ENCODE peak calls at places on chromosomes 7 and 10, in six cellular contexts. P is activated naive CD4-positive, alpha-beta T cell treated with anti-CD3 and anti-CD28 coated beads, Interleukin-2, amount 50 U/mL, for 72 hours; I is effector memory CD8-positive, alpha-beta T cell; X is esophagus mucosa; Z is left lung; Y is activated naive CD8-positive, alpha-beta T cell treated with anti-CD3 and anti-CD28 coated beads, Interleukin-2, amount 50 U/mL, for 24 hours. K is an unnamed sample.
A peak's percentile ranks its signal among the peaks of the same experiment; 100 is the strongest.

GRCh38 chr7:113694149-113694548 is 224.7 kb downstream of the PPP1R3A start:
- ATAC-seq in P (no peak), I (no peak), X (no peak), Z (no peak), Y (no peak), K (no peak)

GRCh38 chr7:84009051-84009450 is 185.5 kb downstream of the SEMA3A start:
- ATAC-seq in P (no peak), I (no peak), X (no peak), Z (no peak), Y (no peak), K (no peak)

GRCh38 chr7:36188266-36188665 is 35.2 kb downstream of the EEPD1 start:
- ATAC-seq in P (peak; percentile 16), I (no peak), X (no peak), Z (no peak), Y (no peak), K (no peak)

GRCh38 chr10:59905066-59905734 is 1.2 kb downstream of the CCDC6 start:
- ATAC-seq in P (peak; percentile 75), I (peak; percentile 3), X (peak; percentile 6), Z (peak; percentile 21), Y (peak; percentile 71), K (peak; percentile 73)

GRCh38 chr7:44574286-44574872 is 671 bp upstream of the DDX56 start:
- ATAC-seq in P (no peak), I (no peak), X (no peak), Z (no peak), Y (no peak), K (no peak)

GRCh38 chr7:139426258-139427028 is 57.0 kb downstream of the KLRG2 start:
- ATAC-seq in P (no peak), I (no peak), X (no peak), Z (no peak), Y (no peak), K (no peak)

GRCh38 chr10:7967035-7967434 is 87.5 kb upstream of the GATA3 start:
- ATAC-seq in P (no peak), I (no peak), X (no peak), Z (no peak), Y (no peak), K (no peak)

GRCh38 chr10:118922226-118922625 is 107.3 kb upstream of the NANOS1 start:
- ATAC-seq in P (no peak), I (no peak), X (no peak), Z (no peak), Y (no peak), K (no peak)

GRCh38 chr10:117411440-117412428 is 36.5 kb upstream of the PDZD8 start:
- ATAC-seq in P (no peak), I (no peak), X (no peak), Z (no peak), Y (no peak), K (peak; percentile 35)

GRCh38 chr7:16590424-16590823 is 55.1 kb downstream of the ANKMY2 start:
- ATAC-seq in P (no peak), I (no peak), X (no peak), Z (no peak), Y (no peak), K (no peak)

GRCh38 chr7:155660758-155661093 is 16.3 kb downstream of the RBM33 start:
- ATAC-seq in P (peak; percentile 46), I (no peak), X (no peak), Z (no peak), Y (no peak), K (no peak)

GRCh38 chr10:61830846-61831273 is 70.6 kb upstream of the ARID5B start:
- ATAC-seq in P (no peak), I (no peak), X (no peak), Z (no peak), Y (no peak), K (no peak)

GRCh38 chr7:20268832-20269231 is 51.6 kb upstream of the MACC1 start:
- ATAC-seq in P (no peak), I (no peak), X (no peak), Z (peak; percentile 39), Y (no peak), K (no peak)

GRCh38 chr7:49112222-49112621 is 187.9 kb downstream of the CDC14C start:
- ATAC-seq in P (no peak), I (no peak), X (no peak), Z (no peak), Y (no peak), K (peak; percentile 47)

GRCh38 chr10:1034758-1035157 is 9.1 kb upstream of the IDI2 start:
- ATAC-seq in P (no peak), I (no peak), X (no peak), Z (no peak), Y (no peak), K (no peak)

GRCh38 chr10:1063232-1063862 is 7.2 kb downstream of the WDR37 start:
- ATAC-seq in P (peak; percentile 63), I (peak; percentile 96), X (no peak), Z (no peak), Y (peak; percentile 81), K (no peak)

GRCh38 chr10:78187371-78187770 is 153.7 kb downstream of the RPS24 start:
- ATAC-seq in P (no peak), I (no peak), X (no peak), Z (no peak), Y (no peak), K (no peak)

GRCh38 chr10:12503311-12503710 is 154.0 kb downstream of the CAMK1D start:
- ATAC-seq in P (no peak), I (no peak), X (no peak), Z (no peak), Y (no peak), K (no peak)

GRCh38 chr10:97028832-97029178 is 157.0 kb downstream of the SLIT1 start:
- ATAC-seq in P (no peak), I (no peak), X (no peak), Z (no peak), Y (no peak), K (no peak)

GRCh38 chr7:155356323-155357105 is 58.8 kb downstream of the INSIG1 start:
- ATAC-seq in P (no peak), I (no peak), X (no peak), Z (no peak), Y (no peak), K (no peak)

GRCh38 chr10:9331583-9332008 is 1277.1 kb downstream of the GATA3 start:
- ATAC-seq in P (no peak), I (peak; percentile 63), X (peak; percentile 45), Z (peak; percentile 88), Y (no peak), K (no peak)

GRCh38 chr7:95478139-95479037 is 7.4 kb upstream of the ASB4 start:
- ATAC-seq in P (no peak), I (no peak), X (peak; percentile 32), Z (peak; percentile 86), Y (peak; percentile 40), K (no peak)

GRCh38 chr7:114214454-114214853 is 200.2 kb upstream of the FOXP2 start:
- ATAC-seq in P (no peak), I (no peak), X (no peak), Z (no peak), Y (no peak), K (peak; percentile 49)

GRCh38 chr7:114047889-114048288 is 129.1 kb upstream of the PPP1R3A start:
- ATAC-seq in P (peak; percentile 76), I (peak; percentile 43), X (no peak), Z (peak; percentile 73), Y (peak; percentile 70), K (no peak)

GRCh38 chr7:34073676-34074075 is 168.3 kb downstream of the BMPER start:
- ATAC-seq in P (no peak), I (no peak), X (no peak), Z (no peak), Y (no peak), K (no peak)

GRCh38 chr7:100781255-100781654 is 46.1 kb downstream of the EPHB4 start:
- ATAC-seq in P (no peak), I (no peak), X (no peak), Z (no peak), Y (no peak), K (no peak)

GRCh38 chr7:149802966-149803365 is 29.6 kb upstream of the ZNF467 start:
- ATAC-seq in P (no peak), I (no peak), X (no peak), Z (no peak), Y (no peak), K (no peak)

GRCh38 chr10:129637010-129637409 is 170.0 kb downstream of the MGMT start:
- ATAC-seq in P (no peak), I (no peak), X (no peak), Z (no peak), Y (no peak), K (no peak)

GRCh38 chr10:91034042-91034441 is 113.2 kb upstream of the ANKRD1 start:
- ATAC-seq in P (peak; percentile 74), I (peak; percentile 99), X (no peak), Z (no peak), Y (peak; percentile 63), K (no peak)

GRCh38 chr10:115092555-115093285 is 445 bp upstream of the ATRNL1 start:
- ATAC-seq in P (no peak), I (peak; percentile 71), X (peak; percentile 74), Z (peak; percentile 66), Y (peak; percentile 47), K (peak; percentile 87)

GRCh38 chr7:46544396-46545008 is 623.4 kb upstream of the IGFBP3 start:
- ATAC-seq in P (no peak), I (no peak), X (no peak), Z (peak; percentile 41), Y (no peak), K (no peak)

GRCh38 chr10:33875924-33876323 is 541.5 kb upstream of the NRP1 start:
- ATAC-seq in P (no peak), I (no peak), X (no peak), Z (no peak), Y (no peak), K (no peak)

GRCh38 chr7:73865738-73866445 is 4.9 kb downstream of the TMEM270 start:
- ATAC-seq in P (no peak), I (no peak), X (peak; percentile 64), Z (peak; percentile 69), Y (no peak), K (peak; percentile 42)

K was measured in stimulated activated memory B cell treated with anti-CD40 and anti-IgM and Interleukin-4, amounts not matched to agents 10 μg/mL and 1 μg/mL and 100 μg/mL, for 72 hours.